ENCODE peak calls at places on chromosomes 13 and 19, in nine cellular contexts. E is transverse colon; V is CD8-positive, alpha-beta T cell; X is heart right ventricle; Z is small intestine; B is PC-3; O is upper lobe of left lung; I is aorta; U is mesendoderm. H is an unnamed sample.

GRCh38 chr19:10602330-10603083 is 15.4 kb upstream of the AP1M2 start:
- DNase-seq in E (peak; percentile 90), V (peak; percentile 86), X (peak; percentile 91), Z (peak; percentile 82), B (peak; percentile 81), O (peak; percentile 88), I (peak; percentile 94), U (peak; percentile 86), H (peak; percentile 90)

GRCh38 chr13:94063096-94063495 is 416.4 kb downstream of the DCT start:
- DNase-seq in E (no peak), V (no peak), X (no peak), Z (no peak), B (no peak), O (no peak), I (no peak), U (no peak), H (no peak)

GRCh38 chr19:14053500-14053899 is 8.4 kb downstream of the PALM3 start:
- DNase-seq in E (no peak), V (no peak), X (no peak), Z (no peak), B (no peak), O (no peak), I (no peak), U (no peak), H (no peak)

GRCh38 chr19:14764401-14764800 is 14.0 kb downstream of the ADGRE2 start:
- DNase-seq in E (no peak), V (no peak), X (no peak), Z (no peak), B (no peak), O (no peak), I (no peak), U (no peak), H (no peak)

GRCh38 chr13:41224113-41225110 is 30.0 kb upstream of the KBTBD7 start:
- DNase-seq in E (no peak), V (no peak), X (no peak), Z (no peak), B (peak; percentile 45), O (no peak), I (no peak), U (no peak), H (no peak)

GRCh38 chr13:60146491-60146890 is 17.2 kb downstream of the DIAPH3 start:
- DNase-seq in E (no peak), V (no peak), X (no peak), Z (no peak), B (no peak), O (no peak), I (no peak), U (no peak), H (no peak)

GRCh38 chr19:41967056-41967783 is 8.1 kb upstream of the RABAC1 start:
- DNase-seq in E (no peak), V (no peak), X (no peak), Z (no peak), B (no peak), O (no peak), I (no peak), U (no peak), H (no peak)

GRCh38 chr13:36275190-36276002 is 22.2 kb downstream of the CCDC169 start:
- DNase-seq in E (no peak), V (no peak), X (no peak), Z (peak; percentile 18), B (peak; percentile 65), O (no peak), I (no peak), U (peak; percentile 61), H (peak; percentile 36)

DNA sequence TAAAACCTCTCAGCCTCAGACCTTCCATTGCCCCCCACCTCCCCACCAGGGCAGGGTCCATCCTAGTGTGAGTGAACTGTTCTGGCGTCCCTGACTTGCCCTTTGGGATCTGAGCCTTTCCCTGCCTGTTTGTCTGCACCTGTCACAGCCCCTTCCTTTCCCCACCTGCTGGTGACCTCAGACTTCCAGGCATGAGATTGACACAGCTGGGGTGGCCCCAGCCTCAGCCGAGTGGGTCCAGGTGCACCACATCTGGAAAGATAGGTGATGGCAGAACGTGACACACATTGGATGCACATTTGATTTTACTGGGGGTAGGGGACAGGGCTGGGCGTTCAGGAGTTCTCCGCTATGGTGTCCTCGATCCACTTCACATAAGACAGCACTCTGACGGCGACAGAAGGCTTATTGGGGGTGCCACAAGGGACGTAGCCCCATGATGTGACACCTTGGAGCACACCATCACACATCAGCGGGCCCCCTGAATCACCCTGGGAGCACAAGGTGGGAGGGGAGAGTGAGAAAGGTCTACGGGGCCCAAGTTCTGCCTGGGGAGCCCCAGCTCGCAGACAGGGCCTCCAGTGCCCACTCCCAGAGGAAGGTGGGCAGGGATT is 4.6 kb downstream of the KLK1 start:
- DNase-seq in E (no peak), V (no peak), X (no peak), Z (no peak), B (no peak), O (no peak), I (no peak), U (no peak), H (no peak)
- H3K4me1 ChIP-seq in E (peaks cover 27% of the 10 kb centered on the region), V (peaks cover 15% of the 10 kb centered on the region), X (no peaks in the 10 kb centered on the region), Z (peaks cover 2% of the 10 kb centered on the region), B (no peaks in the 10 kb centered on the region), O (peaks cover 13% of the 10 kb centered on the region), I (no peaks in the 10 kb centered on the region), U (peaks cover 2% of the 10 kb centered on the region), H (no peaks in the 10 kb centered on the region)

GRCh38 chr13:48410199-48410598 is 2.7 kb downstream of the LPAR6 start:
- DNase-seq in E (no peak), V (no peak), X (no peak), Z (peak; percentile 21), B (no peak), O (no peak), I (no peak), U (no peak), H (no peak)

GRCh38 chr13:48412881-48413351 is at the start of gene LPAR6:
- DNase-seq in E (no peak), V (no peak), X (no peak), Z (peak; percentile 62), B (peak; percentile 69), O (no peak), I (no peak), U (peak; percentile 81), H (no peak)

GRCh38 chr13:48412100-48412556 is 785 bp downstream of the LPAR6 start:
- DNase-seq in E (no peak), V (no peak), X (no peak), Z (peak; percentile 41), B (peak; percentile 26), O (no peak), I (no peak), U (peak; percentile 21), H (no peak)

GRCh38 chr13:48414501-48414900 is 1.6 kb upstream of the LPAR6 start:
- DNase-seq in E (no peak), V (no peak), X (no peak), Z (no peak), B (no peak), O (no peak), I (no peak), U (no peak), H (no peak)

DNA sequence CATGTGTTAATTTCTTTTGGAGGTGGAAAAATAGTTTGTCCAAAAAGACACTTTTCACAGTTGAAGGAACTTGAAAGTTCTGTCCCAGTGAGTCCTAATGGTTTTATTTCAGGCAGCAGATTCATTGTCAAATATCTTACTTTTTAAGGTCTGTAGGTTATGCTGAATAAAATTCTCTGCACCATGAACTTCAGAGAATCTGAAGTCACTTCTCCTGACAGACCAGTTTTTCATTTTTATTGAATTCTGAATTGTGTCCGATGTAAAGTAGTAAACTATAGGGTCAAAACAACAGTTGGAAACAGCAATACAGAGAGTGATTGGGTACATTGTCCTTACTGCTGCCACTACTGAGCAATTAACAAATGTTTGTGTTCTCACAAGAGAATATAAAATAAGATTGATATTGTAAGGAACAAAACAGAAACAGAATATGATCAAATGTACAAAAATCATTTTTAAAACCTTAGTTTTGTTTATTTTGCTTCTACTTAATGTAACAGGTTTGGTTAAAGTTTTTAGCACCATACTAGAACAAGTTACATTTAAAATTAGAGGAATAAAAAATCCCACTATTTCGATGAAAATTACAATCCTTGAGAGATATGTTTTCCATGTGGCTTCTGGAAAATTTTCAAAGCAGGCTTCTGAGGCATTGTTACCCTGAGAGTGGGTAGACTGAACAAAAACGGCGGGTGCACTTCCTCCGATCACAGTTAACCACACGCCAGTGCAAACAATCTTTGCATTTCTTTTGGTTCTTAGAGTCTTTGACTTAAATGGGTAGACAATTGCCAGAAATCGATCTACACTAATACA is 1.4 kb downstream of the LPAR6 start:
- DNase-seq in E (no peak), V (peak; percentile 31), X (no peak), Z (peak; percentile 32), B (peak; percentile 32), O (no peak), I (no peak), U (peak; percentile 8), H (no peak)
- H3K27ac ChIP-seq in E (peak overlapping the region; percentile 86), V (peak overlapping the region; percentile 24), X (peak overlapping the region; percentile 91), Z (peak overlapping the region; percentile 85), B (peak overlapping the region; percentile 72), O (peak overlapping the region; percentile 86), I (no peak overlapping the region), U (no peak overlapping the region), H (peak overlapping the region; percentile 71)

GRCh38 chr19:6271721-6272410 is 7.9 kb downstream of the MLLT1 start:
- DNase-seq in E (peak; percentile 64), V (no peak), X (peak; percentile 92), Z (no peak), B (peak; percentile 30), O (peak; percentile 64), I (peak; percentile 93), U (peak; percentile 51), H (peak; percentile 90)

GRCh38 chr19:6273701-6274601 is 5.8 kb downstream of the MLLT1 start:
- DNase-seq in E (peak; percentile 64), V (no peak), X (peak; percentile 80), Z (no peak), B (peak; percentile 95), O (peak; percentile 93), I (peak; percentile 95), U (no peak), H (peak; percentile 94)

GRCh38 chr19:6272913-6273600 is 6.7 kb downstream of the MLLT1 start:
- DNase-seq in E (no peak), V (no peak), X (no peak), Z (no peak), B (no peak), O (no peak), I (no peak), U (no peak), H (no peak)

GRCh38 chr19:6271251-6271650 is 8.5 kb downstream of the MLLT1 start:
- DNase-seq in E (no peak), V (no peak), X (no peak), Z (no peak), B (no peak), O (no peak), I (no peak), U (peak; percentile 60), H (no peak)

DNA sequence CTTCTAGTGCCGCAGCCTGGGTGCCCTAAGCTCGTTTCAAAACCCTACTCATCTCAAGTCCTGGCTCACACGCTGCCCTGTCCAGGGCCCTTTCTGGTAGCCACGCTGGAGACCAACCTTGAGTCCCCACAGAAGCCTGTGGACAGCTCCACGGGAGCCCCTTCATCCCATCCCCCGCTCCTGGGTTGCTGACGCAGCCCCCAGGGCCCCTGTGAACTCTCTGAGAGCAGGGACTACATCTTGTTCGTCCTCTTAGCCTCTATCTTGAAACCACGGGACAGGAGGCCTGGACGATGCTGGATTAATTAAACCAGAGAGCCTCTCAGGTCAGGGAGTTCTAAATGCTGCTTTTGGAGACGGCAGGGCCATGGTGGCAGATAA is 7.4 kb downstream of the MLLT1 start:
- DNase-seq in E (no peak), V (no peak), X (no peak), Z (no peak), B (no peak), O (no peak), I (no peak), U (no peak), H (no peak)
- H3K4me1 ChIP-seq in E (peaks cover 57% of the 10 kb centered on the region), V (peaks cover 17% of the 10 kb centered on the region), X (peaks cover 63% of the 10 kb centered on the region), Z (no peaks in the 10 kb centered on the region), B (peaks cover 59% of the 10 kb centered on the region), O (peaks cover 99% of the 10 kb centered on the region), I (no peaks in the 10 kb centered on the region), U (peaks cover 14% of the 10 kb centered on the region), H (peaks cover 73% of the 10 kb centered on the region)

GRCh38 chr13:99432637-99433542 is 68.4 kb upstream of the TM9SF2 start:
- DNase-seq in E (peak; percentile 62), V (peak; percentile 77), X (peak; percentile 55), Z (peak; percentile 28), B (peak; percentile 75), O (peak; percentile 78), I (peak; percentile 86), U (peak; percentile 91), H (peak; percentile 73)
- H3K27ac ChIP-seq in E (peak overlapping the region; percentile 28), V (peak overlapping the region; percentile 50), X (peak overlapping the region; percentile 55), Z (peak overlapping the region; percentile 72), B (peak overlapping the region; percentile 79), O (peak overlapping the region; percentile 49), I (no peak overlapping the region), U (no peak overlapping the region), H (no peak overlapping the region)

H was measured in tibial artery.